ENCODE peak calls at places on chromosomes 1 and 21, in seven cellular contexts. P is fibroblast of lung; M is naive thymus-derived CD4-positive, alpha-beta T cell; R is effector memory CD4-positive, alpha-beta T cell; G is spleen; K is Caco-2; W is tibial nerve. F is an unnamed sample. For H3K36me3 and H3K4me1, the result is how much of the 10 kb centered on the place peaks cover.

GRCh38 chr1:231420959-231421615 is 1.0 kb downstream of the EGLN1 start:
- DNase-seq in P (peak), M (peak), R (peak), G (peak), K (peak), W (no peak), F (peak)

GRCh38 chr1:203124546-203125317 is 2.8 kb upstream of the ADORA1 start:
- DNase-seq in P (peak), M (no peak), R (no peak), G (no peak), K (no peak), W (no peak), F (no peak)

GRCh38 chr1:84345220-84345619 is 43.7 kb downstream of the SAMD13 start:
- DNase-seq in P (no peak), M (no peak), R (no peak), G (no peak), K (no peak), W (no peak), F (no peak)

GRCh38 chr1:56910441-56910985 is 55.3 kb downstream of the C8B start:
- DNase-seq in P (no peak), M (no peak), R (no peak), G (no peak), K (peak), W (no peak), F (no peak)

GRCh38 chr1:208165659-208166058 is 78.5 kb downstream of the PLXNA2 start:
- DNase-seq in P (peak), M (no peak), R (no peak), G (no peak), K (no peak), W (no peak), F (no peak)

GRCh38 chr1:8560611-8561544 is 243.0 kb downstream of the SLC45A1 start:
- DNase-seq in P (peak), M (peak), R (no peak), G (no peak), K (peak), W (no peak), F (no peak)

GRCh38 chr1:119147626-119148180 is 7.2 kb upstream of the WARS2 start:
- DNase-seq in P (no peak), M (no peak), R (no peak), G (no peak), K (no peak), W (no peak), F (no peak)

GRCh38 chr1:111191496-111191895 is 8.9 kb downstream of the DENND2D start:
- DNase-seq in P (peak), M (no peak), R (no peak), G (no peak), K (no peak), W (no peak), F (no peak)

GRCh38 chr1:180181048-180181447 is 26.4 kb downstream of the QSOX1 start:
- DNase-seq in P (peak), M (no peak), R (no peak), G (peak), K (peak), W (no peak), F (no peak)

GRCh38 chr1:228860911-228861829 is 125.9 kb downstream of the RHOU start:
- DNase-seq in P (peak), M (no peak), R (no peak), G (no peak), K (peak), W (no peak), F (no peak)

GRCh38 chr1:225908013-225908640 is 15.9 kb downstream of the PYCR2 start:
- DNase-seq in P (no peak), M (no peak), R (no peak), G (peak), K (no peak), W (no peak), F (peak)

GRCh38 chr21:44352253-44352860 is 1.1 kb upstream of the TRPM2 start:
- DNase-seq in P (no peak), M (no peak), R (no peak), G (no peak), K (no peak), W (no peak), F (peak)

GRCh38 chr1:8015809-8016165 is 10.3 kb downstream of the ERRFI1 start:
- DNase-seq in P (peak), M (no peak), R (no peak), G (no peak), K (no peak), W (no peak), F (no peak)

GRCh38 chr1:244092293-244093264 is 41.5 kb downstream of the ZBTB18 start:
- DNase-seq in P (peak), M (no peak), R (no peak), G (no peak), K (no peak), W (no peak), F (no peak)

GRCh38 chr1:35660581-35661473 is 19.5 kb upstream of the PSMB2 start:
- DNase-seq in P (peak), M (no peak), R (no peak), G (no peak), K (peak), W (no peak), F (no peak)

GRCh38 chr1:162200096-162200847 is 130.8 kb downstream of the NOS1AP start:
- DNase-seq in P (peak), M (no peak), R (no peak), G (no peak), K (no peak), W (no peak), F (no peak)

GRCh38 chr21:29130234-29130993 is at the start of gene MAP3K7CL:
- DNase-seq in P (peak), M (no peak), R (no peak), G (no peak), K (no peak), W (no peak), F (peak)

GRCh38 chr1:18895317-18895716 is 7.0 kb downstream of the ALDH4A1 start:
- DNase-seq in P (no peak), M (no peak), R (no peak), G (no peak), K (no peak), W (no peak), F (no peak)

GRCh38 chr1:154386643-154387352 is 18.3 kb upstream of the IL6R start:
- DNase-seq in P (no peak), M (peak), R (peak), G (peak), K (no peak), W (no peak), F (peak)

GRCh38 chr1:203624341-203624712 is 2.3 kb upstream of the ATP2B4 start:
- DNase-seq in P (no peak), M (no peak), R (no peak), G (no peak), K (peak), W (no peak), F (no peak)

GRCh38 chr1:11707621-11708276 is 16.2 kb downstream of the DRAXIN start:
- DNase-seq in P (no peak), M (no peak), R (no peak), G (no peak), K (no peak), W (no peak), F (no peak)

GRCh38 chr1:64010316-64010715 is 193.1 kb upstream of the UBE2U start:
- DNase-seq in P (no peak), M (no peak), R (no peak), G (no peak), K (no peak), W (no peak), F (no peak)

GRCh38 chr1:68571499-68571898 is 74.6 kb upstream of the DEPDC1 start:
- DNase-seq in P (peak), M (no peak), R (no peak), G (no peak), K (no peak), W (no peak), F (no peak)

GRCh38 chr1:1144122-1144842 is 28.4 kb upstream of the C1orf159 start:
- DNase-seq in P (no peak), M (peak), R (peak), G (peak), K (no peak), W (no peak), F (peak)

GRCh38 chr1:167561753-167562152 is 8.2 kb upstream of the CREG1 start:
- DNase-seq in P (no peak), M (no peak), R (no peak), G (no peak), K (no peak), W (no peak), F (no peak)

GRCh38 chr1:31605908-31606427 is 11.5 kb upstream of the HCRTR1 start:
- DNase-seq in P (peak), M (no peak), R (no peak), G (no peak), K (no peak), W (no peak), F (no peak)

GRCh38 chr1:241213147-241213546 is 143.9 kb downstream of the RGS7 start:
- DNase-seq in P (peak), M (no peak), R (no peak), G (no peak), K (peak), W (no peak), F (no peak)

GRCh38 chr1:9258629-9259028 is 24.1 kb downstream of the H6PD start:
- DNase-seq in P (no peak), M (no peak), R (no peak), G (no peak), K (no peak), W (no peak), F (no peak)

GRCh38 chr1:151265446-151266236 is 11.1 kb downstream of the PSMD4 start:
- DNase-seq in P (no peak), M (no peak), R (no peak), G (no peak), K (no peak), W (no peak), F (no peak)
- H3K36me3 ChIP-seq in P (under half), M (under half), R (under half), G (half or more), K (under half), W (under half), F (under half)

GRCh38 chr1:37945743-37946702 is 830 bp downstream of the INPP5B start:
- DNase-seq in P (peak), M (no peak), R (no peak), G (peak), K (peak), W (peak), F (peak)

GRCh38 chr1:37948841-37949240 is 2.0 kb upstream of the INPP5B start:
- DNase-seq in P (no peak), M (no peak), R (no peak), G (no peak), K (no peak), W (no peak), F (no peak)

GRCh38 chr1:37946703-37947360 is at the start of gene INPP5B:
- DNase-seq in P (peak), M (peak), R (peak), G (peak), K (peak), W (peak), F (peak)

GRCh38 chr1:37948160-37948559 is 1.3 kb upstream of the INPP5B start:
- DNase-seq in P (no peak), M (no peak), R (no peak), G (no peak), K (no peak), W (no peak), F (no peak)

DNA sequence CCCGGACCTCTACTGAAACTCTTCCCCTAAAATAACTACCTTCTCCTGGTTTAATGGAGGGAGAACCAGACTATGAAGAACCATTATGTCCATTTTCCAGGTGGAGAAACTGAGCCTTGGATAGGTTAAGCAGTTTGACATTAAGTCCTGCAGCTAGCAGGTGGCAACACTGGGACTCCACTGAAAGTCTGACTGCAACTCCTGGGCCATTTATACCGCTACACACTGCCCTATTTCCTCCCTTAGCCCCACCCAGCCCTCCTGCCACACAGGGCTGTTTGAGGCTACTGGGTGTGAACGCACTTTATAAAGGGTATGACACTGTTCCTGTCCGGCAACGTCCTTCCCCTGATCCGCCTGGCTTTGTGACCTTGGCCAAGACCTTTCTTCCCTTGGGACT is 511 bp upstream of the INPP5B start:
- DNase-seq in P (no peak), M (no peak), R (no peak), G (no peak), K (no peak), W (no peak), F (no peak)
- H3K4me1 ChIP-seq in P (under half), M (under half), R (under half), G (under half), K (under half), W (under half), F (under half)

GRCh38 chr21:46386726-46387073 is 62.7 kb downstream of the PCNT start:
- DNase-seq in P (no peak), M (no peak), R (no peak), G (no peak), K (no peak), W (no peak), F (no peak)
- H3K36me3 ChIP-seq in P (under half), M (under half), R (under half), G (half or more), K (under half), W (under half), F (under half)

GRCh38 chr1:15362096-15362736 is 47.5 kb upstream of the EFHD2 start:
- DNase-seq in P (no peak), M (no peak), R (no peak), G (no peak), K (no peak), W (no peak), F (peak)

GRCh38 chr1:15360681-15361080 is 49.0 kb upstream of the EFHD2 start:
- DNase-seq in P (no peak), M (no peak), R (no peak), G (no peak), K (no peak), W (no peak), F (peak)

GRCh38 chr1:15357808-15358207 is 51.9 kb upstream of the EFHD2 start:
- DNase-seq in P (no peak), M (no peak), R (no peak), G (no peak), K (no peak), W (no peak), F (no peak)

GRCh38 chr1:15355968-15356621 is 53.6 kb upstream of the EFHD2 start:
- DNase-seq in P (peak), M (no peak), R (no peak), G (no peak), K (no peak), W (no peak), F (no peak)

DNA sequence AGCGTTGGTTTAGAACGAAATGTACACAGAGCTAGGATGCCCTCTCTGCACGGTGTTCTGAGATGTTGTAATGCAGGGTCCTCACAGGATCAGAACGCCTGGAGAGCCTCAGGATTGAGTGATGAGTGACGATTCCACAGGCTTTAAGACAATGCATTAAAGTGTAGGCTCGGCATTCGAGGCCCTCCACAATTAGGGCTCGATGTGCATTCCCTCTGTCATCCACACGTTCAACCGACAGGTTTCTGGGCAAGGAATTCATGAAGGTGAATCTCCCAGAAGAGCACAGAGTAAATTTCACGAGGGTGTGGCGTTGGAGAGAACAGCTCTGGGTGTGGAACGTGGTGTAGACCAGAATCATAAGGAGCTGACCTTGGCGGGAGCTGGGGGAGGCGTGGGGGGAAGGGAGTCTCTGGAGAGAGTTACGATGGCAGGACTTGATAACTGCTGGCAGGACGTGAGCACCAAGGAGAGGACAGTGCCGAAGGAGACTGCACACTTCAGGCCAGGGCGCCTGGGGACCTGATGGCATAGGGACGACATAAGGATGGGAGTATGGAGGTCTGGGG is 51.0 kb upstream of the EFHD2 start:
- DNase-seq in P (no peak), M (no peak), R (no peak), G (no peak), K (no peak), W (no peak), F (peak)
- H3K4me1 ChIP-seq in P (under half), M (under half), R (under half), G (under half), K (under half), W (under half), F (under half)

GRCh38 chr1:116941670-116942069 is 32.0 kb downstream of the PTGFRN start:
- DNase-seq in P (no peak), M (no peak), R (no peak), G (no peak), K (no peak), W (no peak), F (no peak)

GRCh38 chr1:116942344-116942743 is 32.6 kb downstream of the PTGFRN start:
- DNase-seq in P (no peak), M (no peak), R (no peak), G (no peak), K (no peak), W (no peak), F (no peak)

GRCh38 chr1:116944613-116945012 is 34.9 kb downstream of the PTGFRN start:
- DNase-seq in P (no peak), M (no peak), R (no peak), G (no peak), K (no peak), W (no peak), F (no peak)

GRCh38 chr1:116943438-116943837 is 33.7 kb downstream of the PTGFRN start:
- DNase-seq in P (no peak), M (no peak), R (no peak), G (no peak), K (no peak), W (no peak), F (no peak)

GRCh38 chr1:116940809-116941640 is 31.3 kb downstream of the PTGFRN start:
- DNase-seq in P (no peak), M (no peak), R (no peak), G (no peak), K (no peak), W (no peak), F (no peak)
- H3K36me3 ChIP-seq in P (under half), M (under half), R (under half), G (under half), K (under half), W (under half), F (under half)